ENCODE peak calls at places on chromosomes 12 and 14, in four cellular contexts. M is hepatocyte, L is heart right ventricle, S is psoas muscle. Q is an unnamed sample. For H3K27me3 and H3K9me3, the result is how much of the 10 kb centered on the place peaks cover.

GRCh38 chr12:26554332-26554731 is 278.7 kb downstream of the ITPR2 start:
- DNase-seq in S (no peak), M (no peak), L (no peak), Q (no peak)

GRCh38 chr14:55974046-55974582 is 144.1 kb upstream of the PELI2 start:
- DNase-seq in L (no peak), M (no peak), S (no peak), Q (no peak)

GRCh38 chr12:58819345-58819744 is 101.0 kb downstream of the LRIG3 start:
- DNase-seq in L (no peak), M (peak), S (no peak), Q (peak)

GRCh38 chr12:1619599-1619998 is 9.4 kb upstream of the WNT5B start:
- DNase-seq in S (peak), L (no peak), M (no peak), Q (no peak)

GRCh38 chr14:63896278-63896720 is 43.5 kb downstream of the SYNE2 start:
- DNase-seq in S (peak), M (peak), L (peak), Q (peak)

GRCh38 chr12:101698782-101699347 is 1.4 kb downstream of the CHPT1 start:
- DNase-seq in M (no peak), L (no peak), S (no peak), Q (no peak)

GRCh38 chr12:131046813-131047788 is 93.4 kb downstream of the ADGRD1 start:
- DNase-seq in M (no peak), L (peak), S (peak), Q (no peak)

GRCh38 chr14:32337759-32338158 is 8.7 kb downstream of the AKAP6 start:
- DNase-seq in M (no peak), S (no peak), L (no peak), Q (no peak)

GRCh38 chr12:9604288-9604687 is 3.4 kb downstream of the KLRB1 start:
- DNase-seq in L (no peak), M (no peak), S (no peak), Q (no peak)

GRCh38 chr12:5733136-5733755 is 211.8 kb downstream of the ANO2 start:
- DNase-seq in S (no peak), M (no peak), L (no peak), Q (no peak)

GRCh38 chr12:9673404-9674225 is 4.1 kb downstream of the CLEC2D start:
- DNase-seq in M (peak), S (peak), L (peak), Q (no peak)

GRCh38 chr14:55532645-55533309 is 47.2 kb upstream of the KTN1 start:
- DNase-seq in M (peak), L (no peak), S (no peak), Q (no peak)

GRCh38 chr12:4133636-4134433 is 139.7 kb upstream of the CCND2 start:
- DNase-seq in M (peak), L (peak), S (no peak), Q (no peak)

GRCh38 chr12:92759634-92760268 is 57.0 kb downstream of the PLEKHG7 start:
- DNase-seq in M (peak), L (no peak), S (no peak), Q (no peak)

GRCh38 chr14:72892879-72893635 is 844 bp downstream of the DPF3 start:
- DNase-seq in S (peak), L (no peak), M (peak), Q (peak)

GRCh38 chr14:50030049-50030448 is 86.3 kb downstream of the VCPKMT start:
- DNase-seq in M (no peak), S (no peak), L (no peak), Q (no peak)
- H3K27ac ChIP-seq in M (no peak), S (no peak), L (no peak), Q (no peak)

GRCh38 chr12:132476421-132476820 is 13.5 kb upstream of the FBRSL1 start:
- DNase-seq in M (no peak), L (no peak), S (no peak), Q (peak)
- H3K27me3 ChIP-seq in M (under half), L (under half), S (under half), Q (under half)

GRCh38 chr12:34604631-34605509 is 582.6 kb downstream of the ALG10 start:
- DNase-seq in L (no peak), S (no peak), M (no peak), Q (no peak)
- H3K9me3 ChIP-seq in L (half or more), S (under half), M (under half), Q (under half)

GRCh38 chr14:67934851-67935250 is 115.3 kb downstream of the RAD51B start:
- DNase-seq in M (no peak), L (no peak), S (no peak), Q (no peak)
- H3K27ac ChIP-seq in M (peak), L (peak), S (peak), Q (no peak)

DNA sequence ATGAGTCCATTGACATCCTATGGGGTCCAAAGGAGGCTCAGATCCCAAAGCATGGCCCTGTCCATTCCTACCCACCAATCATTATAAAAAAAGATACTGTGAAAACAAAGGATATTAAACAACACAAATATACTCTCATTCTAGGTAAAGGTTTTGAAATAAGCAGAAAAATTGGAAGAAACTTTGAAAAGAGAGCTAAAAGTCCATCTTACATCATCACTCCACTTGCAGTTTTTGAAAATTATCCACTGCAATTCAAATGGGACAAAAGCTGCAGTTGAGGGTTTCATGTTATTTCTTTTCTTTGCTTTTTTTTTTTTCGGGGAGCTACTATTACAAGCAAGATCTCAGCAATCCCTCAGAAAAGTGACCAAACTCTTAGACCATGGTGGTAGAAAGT is 414.9 kb downstream of the BCAT1 start:
- DNase-seq in M (no peak), L (no peak), S (no peak), Q (no peak)
- H3K27me3 ChIP-seq in M (under half), L (under half), S (under half), Q (under half)

GRCh38 chr12:132924356-132924755 is 31.8 kb downstream of the ZNF605 start:
- DNase-seq in M (no peak), L (no peak), S (no peak), Q (no peak)
- H3K9me3 ChIP-seq in M (half or more), L (half or more), S (half or more), Q (under half)

DNA sequence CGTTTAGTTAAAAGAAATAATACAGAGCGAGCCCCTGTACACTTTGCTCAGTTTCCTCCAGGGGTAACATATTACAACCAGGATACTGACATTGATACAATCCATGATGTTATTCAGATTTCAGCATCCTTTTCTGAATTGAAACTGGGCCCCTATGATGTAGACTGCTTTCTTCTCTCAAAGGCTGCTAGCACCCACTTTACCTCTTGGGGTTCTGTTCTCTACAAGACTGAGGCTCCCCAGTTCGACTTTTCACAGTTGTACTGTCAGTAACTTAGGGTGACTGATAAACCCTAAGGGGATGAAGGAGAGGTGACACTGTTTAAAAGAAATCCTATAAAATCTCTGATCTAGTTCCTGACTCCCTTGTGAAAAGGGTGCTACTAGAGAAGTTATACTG is 861 bp downstream of the VPS33A start:
- DNase-seq in S (no peak), M (no peak), L (no peak), Q (no peak)
- H3K27ac ChIP-seq in S (peak), M (peak), L (peak), Q (no peak)

GRCh38 chr14:71618047-71618446 is 314.2 kb upstream of the RGS6 start:
- DNase-seq in L (no peak), S (no peak), M (no peak), Q (no peak)
- H3K27me3 ChIP-seq in L (under half), S (under half), M (under half), Q (under half)

GRCh38 chr12:48602192-48602989 is 32.5 kb upstream of the LALBA start:
- DNase-seq in S (no peak), L (no peak), M (no peak), Q (no peak)
- H3K9me3 ChIP-seq in S (under half), L (under half), M (under half), Q (under half)